ENCODE peak calls at places on chromosomes 5 and 9, in five cellular contexts. One of them, this sample, is unnamed.

GRCh38 chr5:178641711-178642110 is 14.9 kb upstream of the CLK4 start:
- DNase-seq in amniotic stem cell: no peak
- DNase-seq in anterior cingulate cortex: no peak
- DNase-seq in HT-29: no peak
- DNase-seq in effector CD4-positive, alpha-beta T cell: no peak
- DNase-seq in this sample: no peak

GRCh38 chr9:89730715-89731114 is 125.9 kb downstream of the GADD45G start:
- DNase-seq in amniotic stem cell: no peak
- DNase-seq in anterior cingulate cortex: no peak
- DNase-seq in HT-29: peak; percentile 82
- DNase-seq in effector CD4-positive, alpha-beta T cell: no peak
- DNase-seq in this sample: no peak

GRCh38 chr5:134490255-134490924 is 35.1 kb upstream of the JADE2 start:
- DNase-seq in amniotic stem cell: no peak
- DNase-seq in anterior cingulate cortex: no peak
- DNase-seq in HT-29: no peak
- DNase-seq in effector CD4-positive, alpha-beta T cell: no peak
- DNase-seq in this sample: no peak

GRCh38 chr5:8721536-8721935 is 824.3 kb downstream of the SEMA5A start:
- DNase-seq in amniotic stem cell: no peak
- DNase-seq in anterior cingulate cortex: no peak
- DNase-seq in HT-29: no peak
- DNase-seq in effector CD4-positive, alpha-beta T cell: no peak
- DNase-seq in this sample: no peak

GRCh38 chr5:151151793-151152192 is 5.8 kb downstream of the ANXA6 start:
- DNase-seq in amniotic stem cell: no peak
- DNase-seq in anterior cingulate cortex: no peak
- DNase-seq in HT-29: no peak
- DNase-seq in effector CD4-positive, alpha-beta T cell: no peak
- DNase-seq in this sample: no peak

GRCh38 chr5:168076561-168076991 is 214.9 kb upstream of the WWC1 start:
- DNase-seq in amniotic stem cell: no peak
- DNase-seq in anterior cingulate cortex: no peak
- DNase-seq in HT-29: peak; percentile 22
- DNase-seq in effector CD4-positive, alpha-beta T cell: no peak
- DNase-seq in this sample: no peak

GRCh38 chr9:135297716-135298075 is 181.9 kb upstream of the PPP1R26 start:
- DNase-seq in amniotic stem cell: no peak
- DNase-seq in anterior cingulate cortex: no peak
- DNase-seq in HT-29: no peak
- DNase-seq in effector CD4-positive, alpha-beta T cell: no peak
- DNase-seq in this sample: no peak

GRCh38 chr5:33275921-33276705 is 164.7 kb upstream of the TARS1 start:
- DNase-seq in amniotic stem cell: no peak
- DNase-seq in anterior cingulate cortex: no peak
- DNase-seq in HT-29: no peak
- DNase-seq in effector CD4-positive, alpha-beta T cell: no peak
- DNase-seq in this sample: no peak

GRCh38 chr9:117744390-117744789 is 40.2 kb downstream of the TLR4 start:
- DNase-seq in amniotic stem cell: no peak
- DNase-seq in anterior cingulate cortex: no peak
- DNase-seq in HT-29: no peak
- DNase-seq in effector CD4-positive, alpha-beta T cell: no peak
- DNase-seq in this sample: no peak

GRCh38 chr5:72305194-72306142 is 14.6 kb downstream of the MRPS27 start:
- DNase-seq in amniotic stem cell: no peak
- DNase-seq in anterior cingulate cortex: no peak
- DNase-seq in HT-29: no peak
- DNase-seq in effector CD4-positive, alpha-beta T cell: no peak
- DNase-seq in this sample: no peak

This sample was measured in globus pallidus.